ENCODE peak calls at places on chromosome 11, in ten cellular contexts. One of them, this sample, is unnamed.

GRCh38 chr11:8355418-8355742 is 91.7 kb upstream of the LMO1 start:
- DNase-seq in tibial artery: no peak
- DNase-seq in thoracic aorta: no peak
- DNase-seq in left cardiac atrium: no peak
- DNase-seq in DMS 273 treated with DMSO at 0.1 percent for 48 hours: no peak
- DNase-seq in RCC 7860: no peak
- DNase-seq in NCI-H748 treated with DMSO at 0.1 percent for 48 hours: no peak
- DNase-seq in activated CD8-positive, alpha-beta memory T cell treated with anti-CD3 and anti-CD28 coated beads for 48 hours: no peak
- DNase-seq in skeletal muscle cell: no peak
- DNase-seq in body of pancreas: no peak
- DNase-seq in this sample: no peak

GRCh38 chr11:35343033-35343598 is 76.2 kb downstream of the SLC1A2 start:
- DNase-seq in tibial artery: no peak
- DNase-seq in thoracic aorta: no peak
- DNase-seq in left cardiac atrium: no peak
- DNase-seq in DMS 273 treated with DMSO at 0.1 percent for 48 hours: no peak
- DNase-seq in RCC 7860: no peak
- DNase-seq in NCI-H748 treated with DMSO at 0.1 percent for 48 hours: no peak
- DNase-seq in activated CD8-positive, alpha-beta memory T cell treated with anti-CD3 and anti-CD28 coated beads for 48 hours: peak
- DNase-seq in skeletal muscle cell: no peak
- DNase-seq in body of pancreas: no peak
- DNase-seq in this sample: no peak

GRCh38 chr11:128463975-128464374 is 123.4 kb downstream of the ETS1 start:
- DNase-seq in tibial artery: no peak
- DNase-seq in thoracic aorta: no peak
- DNase-seq in left cardiac atrium: no peak
- DNase-seq in DMS 273 treated with DMSO at 0.1 percent for 48 hours: no peak
- DNase-seq in RCC 7860: peak
- DNase-seq in NCI-H748 treated with DMSO at 0.1 percent for 48 hours: no peak
- DNase-seq in activated CD8-positive, alpha-beta memory T cell treated with anti-CD3 and anti-CD28 coated beads for 48 hours: no peak
- DNase-seq in skeletal muscle cell: no peak
- DNase-seq in body of pancreas: no peak
- DNase-seq in this sample: no peak

GRCh38 chr11:111334495-111335123 is 36.3 kb downstream of the POU2AF3 start:
- DNase-seq in tibial artery: no peak
- DNase-seq in thoracic aorta: no peak
- DNase-seq in left cardiac atrium: no peak
- DNase-seq in DMS 273 treated with DMSO at 0.1 percent for 48 hours: peak
- DNase-seq in RCC 7860: no peak
- DNase-seq in NCI-H748 treated with DMSO at 0.1 percent for 48 hours: peak
- DNase-seq in activated CD8-positive, alpha-beta memory T cell treated with anti-CD3 and anti-CD28 coated beads for 48 hours: no peak
- DNase-seq in skeletal muscle cell: no peak
- DNase-seq in body of pancreas: peak
- DNase-seq in this sample: no peak

GRCh38 chr11:690738-691633 is 4.0 kb downstream of the DEAF1 start:
- DNase-seq in tibial artery: no peak
- DNase-seq in thoracic aorta: no peak
- DNase-seq in left cardiac atrium: no peak
- DNase-seq in DMS 273 treated with DMSO at 0.1 percent for 48 hours: no peak
- DNase-seq in RCC 7860: no peak
- DNase-seq in NCI-H748 treated with DMSO at 0.1 percent for 48 hours: no peak
- DNase-seq in activated CD8-positive, alpha-beta memory T cell treated with anti-CD3 and anti-CD28 coated beads for 48 hours: no peak
- DNase-seq in skeletal muscle cell: no peak
- DNase-seq in body of pancreas: peak
- DNase-seq in this sample: no peak

GRCh38 chr11:824292-824880 is 3.3 kb upstream of the CRACR2B start:
- DNase-seq in tibial artery: no peak
- DNase-seq in thoracic aorta: no peak
- DNase-seq in left cardiac atrium: no peak
- DNase-seq in DMS 273 treated with DMSO at 0.1 percent for 48 hours: no peak
- DNase-seq in RCC 7860: no peak
- DNase-seq in NCI-H748 treated with DMSO at 0.1 percent for 48 hours: peak
- DNase-seq in activated CD8-positive, alpha-beta memory T cell treated with anti-CD3 and anti-CD28 coated beads for 48 hours: no peak
- DNase-seq in skeletal muscle cell: no peak
- DNase-seq in body of pancreas: peak
- DNase-seq in this sample: no peak

GRCh38 chr11:128627666-128628342 is 40.4 kb upstream of the ETS1 start:
- DNase-seq in tibial artery: no peak
- DNase-seq in thoracic aorta: no peak
- DNase-seq in left cardiac atrium: no peak
- DNase-seq in DMS 273 treated with DMSO at 0.1 percent for 48 hours: no peak
- DNase-seq in RCC 7860: no peak
- DNase-seq in NCI-H748 treated with DMSO at 0.1 percent for 48 hours: no peak
- DNase-seq in activated CD8-positive, alpha-beta memory T cell treated with anti-CD3 and anti-CD28 coated beads for 48 hours: no peak
- DNase-seq in skeletal muscle cell: no peak
- DNase-seq in body of pancreas: no peak
- DNase-seq in this sample: no peak

GRCh38 chr11:122900803-122901202 is 18.2 kb downstream of the JHY start:
- DNase-seq in tibial artery: no peak
- DNase-seq in thoracic aorta: no peak
- DNase-seq in left cardiac atrium: no peak
- DNase-seq in DMS 273 treated with DMSO at 0.1 percent for 48 hours: no peak
- DNase-seq in RCC 7860: no peak
- DNase-seq in NCI-H748 treated with DMSO at 0.1 percent for 48 hours: no peak
- DNase-seq in activated CD8-positive, alpha-beta memory T cell treated with anti-CD3 and anti-CD28 coated beads for 48 hours: no peak
- DNase-seq in skeletal muscle cell: no peak
- DNase-seq in body of pancreas: no peak
- DNase-seq in this sample: no peak

GRCh38 chr11:71397328-71397860 is 50.8 kb downstream of the DHCR7 start:
- DNase-seq in tibial artery: no peak
- DNase-seq in thoracic aorta: no peak
- DNase-seq in left cardiac atrium: no peak
- DNase-seq in DMS 273 treated with DMSO at 0.1 percent for 48 hours: no peak
- DNase-seq in RCC 7860: no peak
- DNase-seq in NCI-H748 treated with DMSO at 0.1 percent for 48 hours: no peak
- DNase-seq in activated CD8-positive, alpha-beta memory T cell treated with anti-CD3 and anti-CD28 coated beads for 48 hours: no peak
- DNase-seq in skeletal muscle cell: no peak
- DNase-seq in body of pancreas: no peak
- DNase-seq in this sample: no peak

GRCh38 chr11:116224154-116224888 is 548.5 kb downstream of the BUD13 start:
- DNase-seq in tibial artery: peak
- DNase-seq in thoracic aorta: no peak
- DNase-seq in left cardiac atrium: peak
- DNase-seq in DMS 273 treated with DMSO at 0.1 percent for 48 hours: no peak
- DNase-seq in RCC 7860: no peak
- DNase-seq in NCI-H748 treated with DMSO at 0.1 percent for 48 hours: peak
- DNase-seq in activated CD8-positive, alpha-beta memory T cell treated with anti-CD3 and anti-CD28 coated beads for 48 hours: no peak
- DNase-seq in skeletal muscle cell: no peak
- DNase-seq in body of pancreas: peak
- DNase-seq in this sample: peak

GRCh38 chr11:2661173-2662023 is 38.4 kb downstream of the KCNQ1OT1 start:
- DNase-seq in tibial artery: no peak
- DNase-seq in thoracic aorta: no peak
- DNase-seq in left cardiac atrium: no peak
- DNase-seq in DMS 273 treated with DMSO at 0.1 percent for 48 hours: no peak
- DNase-seq in RCC 7860: no peak
- DNase-seq in NCI-H748 treated with DMSO at 0.1 percent for 48 hours: no peak
- DNase-seq in activated CD8-positive, alpha-beta memory T cell treated with anti-CD3 and anti-CD28 coated beads for 48 hours: no peak
- DNase-seq in skeletal muscle cell: no peak
- DNase-seq in body of pancreas: no peak
- DNase-seq in this sample: no peak

GRCh38 chr11:117944554-117944953 is 15.4 kb upstream of the TMPRSS13 start:
- DNase-seq in tibial artery: no peak
- DNase-seq in thoracic aorta: no peak
- DNase-seq in left cardiac atrium: no peak
- DNase-seq in DMS 273 treated with DMSO at 0.1 percent for 48 hours: no peak
- DNase-seq in RCC 7860: no peak
- DNase-seq in NCI-H748 treated with DMSO at 0.1 percent for 48 hours: no peak
- DNase-seq in activated CD8-positive, alpha-beta memory T cell treated with anti-CD3 and anti-CD28 coated beads for 48 hours: no peak
- DNase-seq in skeletal muscle cell: no peak
- DNase-seq in body of pancreas: no peak
- DNase-seq in this sample: no peak

GRCh38 chr11:26931248-26931631 is 62.7 kb upstream of the FIBIN start:
- DNase-seq in tibial artery: no peak
- DNase-seq in thoracic aorta: no peak
- DNase-seq in left cardiac atrium: peak
- DNase-seq in DMS 273 treated with DMSO at 0.1 percent for 48 hours: peak
- DNase-seq in RCC 7860: no peak
- DNase-seq in NCI-H748 treated with DMSO at 0.1 percent for 48 hours: no peak
- DNase-seq in activated CD8-positive, alpha-beta memory T cell treated with anti-CD3 and anti-CD28 coated beads for 48 hours: no peak
- DNase-seq in skeletal muscle cell: no peak
- DNase-seq in body of pancreas: no peak
- DNase-seq in this sample: no peak

GRCh38 chr11:118912742-118913410 is 12.8 kb downstream of the BCL9L start:
- DNase-seq in tibial artery: no peak
- DNase-seq in thoracic aorta: no peak
- DNase-seq in left cardiac atrium: no peak
- DNase-seq in DMS 273 treated with DMSO at 0.1 percent for 48 hours: no peak
- DNase-seq in RCC 7860: no peak
- DNase-seq in NCI-H748 treated with DMSO at 0.1 percent for 48 hours: no peak
- DNase-seq in activated CD8-positive, alpha-beta memory T cell treated with anti-CD3 and anti-CD28 coated beads for 48 hours: no peak
- DNase-seq in skeletal muscle cell: no peak
- DNase-seq in body of pancreas: peak
- DNase-seq in this sample: no peak

GRCh38 chr11:8017071-8017470 is 29.9 kb downstream of the EIF3F start:
- DNase-seq in tibial artery: no peak
- DNase-seq in thoracic aorta: no peak
- DNase-seq in left cardiac atrium: no peak
- DNase-seq in DMS 273 treated with DMSO at 0.1 percent for 48 hours: no peak
- DNase-seq in RCC 7860: no peak
- DNase-seq in NCI-H748 treated with DMSO at 0.1 percent for 48 hours: no peak
- DNase-seq in activated CD8-positive, alpha-beta memory T cell treated with anti-CD3 and anti-CD28 coated beads for 48 hours: no peak
- DNase-seq in skeletal muscle cell: no peak
- DNase-seq in body of pancreas: no peak
- DNase-seq in this sample: peak

GRCh38 chr11:103441021-103441420 is 331.8 kb downstream of the DYNC2H1 start:
- DNase-seq in tibial artery: no peak
- DNase-seq in thoracic aorta: no peak
- DNase-seq in left cardiac atrium: no peak
- DNase-seq in DMS 273 treated with DMSO at 0.1 percent for 48 hours: no peak
- DNase-seq in RCC 7860: no peak
- DNase-seq in NCI-H748 treated with DMSO at 0.1 percent for 48 hours: no peak
- DNase-seq in activated CD8-positive, alpha-beta memory T cell treated with anti-CD3 and anti-CD28 coated beads for 48 hours: no peak
- DNase-seq in skeletal muscle cell: no peak
- DNase-seq in body of pancreas: no peak
- DNase-seq in this sample: no peak

GRCh38 chr11:118870396-118871343 is 13.0 kb upstream of the CXCR5 start:
- DNase-seq in tibial artery: peak
- DNase-seq in thoracic aorta: no peak
- DNase-seq in left cardiac atrium: peak
- DNase-seq in DMS 273 treated with DMSO at 0.1 percent for 48 hours: no peak
- DNase-seq in RCC 7860: no peak
- DNase-seq in NCI-H748 treated with DMSO at 0.1 percent for 48 hours: no peak
- DNase-seq in activated CD8-positive, alpha-beta memory T cell treated with anti-CD3 and anti-CD28 coated beads for 48 hours: no peak
- DNase-seq in skeletal muscle cell: no peak
- DNase-seq in body of pancreas: no peak
- DNase-seq in this sample: no peak

GRCh38 chr11:75760710-75761493 is 7.7 kb upstream of the DGAT2 start:
- DNase-seq in tibial artery: no peak
- DNase-seq in thoracic aorta: no peak
- DNase-seq in left cardiac atrium: no peak
- DNase-seq in DMS 273 treated with DMSO at 0.1 percent for 48 hours: no peak
- DNase-seq in RCC 7860: peak
- DNase-seq in NCI-H748 treated with DMSO at 0.1 percent for 48 hours: no peak
- DNase-seq in activated CD8-positive, alpha-beta memory T cell treated with anti-CD3 and anti-CD28 coated beads for 48 hours: no peak
- DNase-seq in skeletal muscle cell: peak
- DNase-seq in body of pancreas: no peak
- DNase-seq in this sample: no peak

GRCh38 chr11:46361283-46362145 is 14.3 kb downstream of the DGKZ start:
- DNase-seq in tibial artery: peak
- DNase-seq in thoracic aorta: no peak
- DNase-seq in left cardiac atrium: peak
- DNase-seq in DMS 273 treated with DMSO at 0.1 percent for 48 hours: peak
- DNase-seq in RCC 7860: no peak
- DNase-seq in NCI-H748 treated with DMSO at 0.1 percent for 48 hours: no peak
- DNase-seq in activated CD8-positive, alpha-beta memory T cell treated with anti-CD3 and anti-CD28 coated beads for 48 hours: no peak
- DNase-seq in skeletal muscle cell: no peak
- DNase-seq in body of pancreas: peak
- DNase-seq in this sample: peak

GRCh38 chr11:16001899-16002426 is 354.4 kb downstream of the SOX6 start:
- DNase-seq in tibial artery: no peak
- DNase-seq in thoracic aorta: no peak
- DNase-seq in left cardiac atrium: peak
- DNase-seq in DMS 273 treated with DMSO at 0.1 percent for 48 hours: no peak
- DNase-seq in RCC 7860: no peak
- DNase-seq in NCI-H748 treated with DMSO at 0.1 percent for 48 hours: peak
- DNase-seq in activated CD8-positive, alpha-beta memory T cell treated with anti-CD3 and anti-CD28 coated beads for 48 hours: no peak
- DNase-seq in skeletal muscle cell: peak
- DNase-seq in body of pancreas: peak
- DNase-seq in this sample: no peak

GRCh38 chr11:83093634-83094033 is 21.9 kb upstream of the RAB30 start:
- DNase-seq in tibial artery: no peak
- DNase-seq in thoracic aorta: no peak
- DNase-seq in left cardiac atrium: no peak
- DNase-seq in DMS 273 treated with DMSO at 0.1 percent for 48 hours: no peak
- DNase-seq in RCC 7860: no peak
- DNase-seq in NCI-H748 treated with DMSO at 0.1 percent for 48 hours: no peak
- DNase-seq in activated CD8-positive, alpha-beta memory T cell treated with anti-CD3 and anti-CD28 coated beads for 48 hours: no peak
- DNase-seq in skeletal muscle cell: no peak
- DNase-seq in body of pancreas: no peak
- DNase-seq in this sample: no peak